ENCODE peak calls at places on chromosomes 5 and 9, in eight cellular contexts. One of them, this sample, is unnamed.

GRCh38 chr5:148391422-148391821 is 7.7 kb downstream of the FBXO38 start:
- DNase-seq in GM12865: no peak
- DNase-seq in lung: no peak
- DNase-seq in coronary artery: no peak
- DNase-seq in astrocyte: peak
- DNase-seq in RWPE1: no peak
- DNase-seq in mucosa of descending colon: no peak
- DNase-seq in fibroblast of mammary gland: no peak
- DNase-seq in this sample: no peak

GRCh38 chr5:1005362-1005851 is 3.2 kb upstream of the NKD2 start:
- DNase-seq in GM12865: no peak
- DNase-seq in lung: peak
- DNase-seq in coronary artery: no peak
- DNase-seq in astrocyte: no peak
- DNase-seq in RWPE1: no peak
- DNase-seq in mucosa of descending colon: peak
- DNase-seq in fibroblast of mammary gland: no peak
- DNase-seq in this sample: peak

GRCh38 chr9:95556521-95556920 is 39.8 kb upstream of the PTCH1 start:
- DNase-seq in GM12865: no peak
- DNase-seq in lung: no peak
- DNase-seq in coronary artery: no peak
- DNase-seq in astrocyte: no peak
- DNase-seq in RWPE1: no peak
- DNase-seq in mucosa of descending colon: no peak
- DNase-seq in fibroblast of mammary gland: no peak
- DNase-seq in this sample: no peak

GRCh38 chr5:172035039-172035438 is 28.6 kb upstream of the FBXW11 start:
- DNase-seq in GM12865: peak
- DNase-seq in lung: no peak
- DNase-seq in coronary artery: no peak
- DNase-seq in astrocyte: no peak
- DNase-seq in RWPE1: peak
- DNase-seq in mucosa of descending colon: no peak
- DNase-seq in fibroblast of mammary gland: no peak
- DNase-seq in this sample: no peak

GRCh38 chr5:23675456-23675855 is 168.0 kb downstream of the PRDM9 start:
- DNase-seq in GM12865: no peak
- DNase-seq in lung: no peak
- DNase-seq in coronary artery: no peak
- DNase-seq in astrocyte: no peak
- DNase-seq in RWPE1: no peak
- DNase-seq in mucosa of descending colon: no peak
- DNase-seq in fibroblast of mammary gland: no peak
- DNase-seq in this sample: peak

GRCh38 chr9:7910426-7911015 is 110.9 kb upstream of the DMAC1 start:
- DNase-seq in GM12865: no peak
- DNase-seq in lung: no peak
- DNase-seq in coronary artery: no peak
- DNase-seq in astrocyte: peak
- DNase-seq in RWPE1: no peak
- DNase-seq in mucosa of descending colon: no peak
- DNase-seq in fibroblast of mammary gland: no peak
- DNase-seq in this sample: no peak

GRCh38 chr5:171953860-171954701 is 52.4 kb downstream of the FBXW11 start:
- DNase-seq in GM12865: no peak
- DNase-seq in lung: no peak
- DNase-seq in coronary artery: no peak
- DNase-seq in astrocyte: peak
- DNase-seq in RWPE1: peak
- DNase-seq in mucosa of descending colon: no peak
- DNase-seq in fibroblast of mammary gland: peak
- DNase-seq in this sample: no peak

GRCh38 chr9:5719546-5719945 is 90.6 kb downstream of the RIC1 start:
- DNase-seq in GM12865: no peak
- DNase-seq in lung: no peak
- DNase-seq in coronary artery: no peak
- DNase-seq in astrocyte: peak
- DNase-seq in RWPE1: no peak
- DNase-seq in mucosa of descending colon: no peak
- DNase-seq in fibroblast of mammary gland: peak
- DNase-seq in this sample: no peak

GRCh38 chr5:141149812-141150211 is at the start of gene PCDHB6:
- DNase-seq in GM12865: no peak
- DNase-seq in lung: no peak
- DNase-seq in coronary artery: no peak
- DNase-seq in astrocyte: no peak
- DNase-seq in RWPE1: peak
- DNase-seq in mucosa of descending colon: no peak
- DNase-seq in fibroblast of mammary gland: peak
- DNase-seq in this sample: no peak

GRCh38 chr5:155728146-155728856 is 598.7 kb upstream of the SGCD start:
- DNase-seq in GM12865: no peak
- DNase-seq in lung: no peak
- DNase-seq in coronary artery: peak
- DNase-seq in astrocyte: peak
- DNase-seq in RWPE1: peak
- DNase-seq in mucosa of descending colon: peak
- DNase-seq in fibroblast of mammary gland: peak
- DNase-seq in this sample: peak

GRCh38 chr9:23686257-23686656 is 139.8 kb downstream of the ELAVL2 start:
- DNase-seq in GM12865: no peak
- DNase-seq in lung: no peak
- DNase-seq in coronary artery: no peak
- DNase-seq in astrocyte: peak
- DNase-seq in RWPE1: peak
- DNase-seq in mucosa of descending colon: no peak
- DNase-seq in fibroblast of mammary gland: no peak
- DNase-seq in this sample: no peak

GRCh38 chr5:145521066-145521465 is 314.1 kb downstream of the PRELID2 start:
- DNase-seq in GM12865: no peak
- DNase-seq in lung: no peak
- DNase-seq in coronary artery: no peak
- DNase-seq in astrocyte: no peak
- DNase-seq in RWPE1: no peak
- DNase-seq in mucosa of descending colon: no peak
- DNase-seq in fibroblast of mammary gland: no peak
- DNase-seq in this sample: no peak

GRCh38 chr5:14187660-14188059 is 44.5 kb downstream of the TRIO start:
- DNase-seq in GM12865: no peak
- DNase-seq in lung: no peak
- DNase-seq in coronary artery: no peak
- DNase-seq in astrocyte: peak
- DNase-seq in RWPE1: no peak
- DNase-seq in mucosa of descending colon: no peak
- DNase-seq in fibroblast of mammary gland: no peak
- DNase-seq in this sample: no peak

GRCh38 chr9:135240871-135241311 is 153.4 kb downstream of the OLFM1 start:
- DNase-seq in GM12865: no peak
- DNase-seq in lung: no peak
- DNase-seq in coronary artery: no peak
- DNase-seq in astrocyte: no peak
- DNase-seq in RWPE1: no peak
- DNase-seq in mucosa of descending colon: no peak
- DNase-seq in fibroblast of mammary gland: no peak
- DNase-seq in this sample: peak

DNA sequence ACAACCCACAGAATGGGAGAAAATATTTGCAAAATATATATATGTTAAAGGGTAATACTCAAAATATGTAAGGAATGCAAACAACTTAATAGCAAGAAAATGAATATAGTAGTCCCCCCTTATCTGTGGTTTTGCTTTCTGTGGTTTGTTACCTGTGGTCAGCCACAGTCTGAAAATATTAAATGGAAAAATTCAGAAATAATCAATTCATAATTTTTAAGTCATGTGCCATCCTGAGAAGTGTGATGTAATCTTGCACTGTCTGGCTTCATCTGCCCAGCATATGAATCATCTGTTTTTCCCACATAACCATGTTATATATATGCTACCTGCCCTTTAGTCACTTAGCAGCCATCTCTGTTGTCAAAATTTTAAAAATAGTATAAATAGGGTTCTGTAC is 11.7 kb downstream of the CER1 start:
- DNase-seq in GM12865: no peak
- DNase-seq in lung: no peak
- DNase-seq in coronary artery: no peak
- DNase-seq in astrocyte: peak
- DNase-seq in RWPE1: peak
- DNase-seq in mucosa of descending colon: no peak
- DNase-seq in fibroblast of mammary gland: peak
- DNase-seq in this sample: no peak
- TF ChIP-seq CTCF in GM12865: no peak
- TF ChIP-seq CTCF in lung: no peak
- TF ChIP-seq CTCF in coronary artery: no peak
- TF ChIP-seq CTCF in astrocyte: no peak
- TF ChIP-seq CTCF in RWPE1: no peak
- TF ChIP-seq CTCF in mucosa of descending colon: no peak
- TF ChIP-seq CTCF in fibroblast of mammary gland: no peak
- TF ChIP-seq CTCF in this sample: no peak

DNA sequence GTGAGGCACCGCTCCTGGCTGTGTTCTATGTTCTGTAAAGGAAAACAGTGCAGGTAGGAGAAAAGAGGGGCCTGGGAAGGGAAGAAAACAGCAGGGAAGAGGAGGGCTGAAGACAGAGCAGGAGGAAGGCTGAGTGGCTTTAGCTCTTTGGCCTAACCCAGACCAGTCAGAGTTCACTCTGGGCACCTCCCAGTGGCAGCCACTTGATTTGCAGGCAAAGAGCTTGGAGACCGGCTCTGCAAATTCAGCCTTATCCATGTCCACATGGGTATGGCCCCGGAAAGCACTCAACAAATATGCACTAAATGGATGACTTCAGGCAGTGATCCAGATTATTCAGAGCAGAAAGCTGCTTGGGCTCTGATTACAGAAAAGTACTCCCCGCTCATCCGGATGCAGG is 4.4 kb upstream of the RNU6ATAC start:
- DNase-seq in GM12865: no peak
- DNase-seq in lung: no peak
- DNase-seq in coronary artery: no peak
- DNase-seq in astrocyte: no peak
- DNase-seq in RWPE1: no peak
- DNase-seq in mucosa of descending colon: no peak
- DNase-seq in fibroblast of mammary gland: no peak
- DNase-seq in this sample: no peak
- TF ChIP-seq CTCF in GM12865: peak
- TF ChIP-seq CTCF in lung: no peak
- TF ChIP-seq CTCF in coronary artery: no peak
- TF ChIP-seq CTCF in astrocyte: peak
- TF ChIP-seq CTCF in RWPE1: peak
- TF ChIP-seq CTCF in mucosa of descending colon: no peak
- TF ChIP-seq CTCF in fibroblast of mammary gland: no peak
- TF ChIP-seq CTCF in this sample: peak

DNA sequence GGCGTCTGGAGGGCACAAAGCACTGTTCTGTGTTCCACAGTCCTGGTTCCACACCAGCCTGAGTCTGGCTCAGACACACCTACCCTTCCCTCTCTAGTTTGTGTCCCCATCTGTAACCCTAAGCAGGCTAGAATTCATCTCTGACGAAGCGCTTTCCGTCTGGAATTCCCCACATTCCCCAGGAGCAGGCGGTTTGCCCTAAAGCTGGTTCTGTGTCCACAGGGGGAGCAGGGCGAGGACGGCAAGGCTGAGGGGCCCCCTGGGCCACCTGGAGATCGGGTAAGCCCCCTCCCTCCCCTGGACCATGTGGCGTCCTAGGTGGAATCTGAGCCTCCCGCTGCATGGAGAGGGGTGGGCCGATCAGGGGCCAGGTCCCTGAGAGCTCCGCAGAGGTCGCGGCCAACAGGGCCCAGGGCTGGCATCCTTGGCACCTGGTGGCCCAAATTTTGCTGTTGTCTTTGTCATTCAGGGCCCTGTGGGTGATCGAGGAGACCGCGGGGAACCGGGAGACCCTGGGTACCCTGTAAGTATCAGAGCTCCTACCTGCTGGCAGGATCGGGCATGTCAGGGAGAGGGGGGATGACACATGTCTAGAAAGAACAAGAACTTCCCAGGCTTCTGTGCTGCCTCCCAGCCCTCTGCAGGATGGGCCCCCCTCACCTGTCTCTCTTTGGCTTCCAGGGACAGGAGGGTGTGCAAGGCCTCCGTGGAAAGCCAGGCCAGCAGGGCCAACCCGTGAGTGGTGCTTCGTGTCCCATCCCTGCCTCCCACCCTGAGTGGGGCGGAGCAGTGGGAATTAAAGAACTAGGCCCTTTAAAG is 34.5 kb upstream of the ORM1 start:
- DNase-seq in GM12865: no peak
- DNase-seq in lung: no peak
- DNase-seq in coronary artery: peak
- DNase-seq in astrocyte: peak
- DNase-seq in RWPE1: peak
- DNase-seq in mucosa of descending colon: peak
- DNase-seq in fibroblast of mammary gland: peak
- DNase-seq in this sample: peak
- TF ChIP-seq CTCF in GM12865: no peak
- TF ChIP-seq CTCF in lung: no peak
- TF ChIP-seq CTCF in coronary artery: no peak
- TF ChIP-seq CTCF in astrocyte: no peak
- TF ChIP-seq CTCF in RWPE1: no peak
- TF ChIP-seq CTCF in mucosa of descending colon: no peak
- TF ChIP-seq CTCF in fibroblast of mammary gland: no peak
- TF ChIP-seq CTCF in this sample: no peak

GRCh38 chr9:93379051-93379450 is 72.4 kb upstream of the FAM120A start:
- DNase-seq in GM12865: no peak
- DNase-seq in lung: no peak
- DNase-seq in coronary artery: no peak
- DNase-seq in astrocyte: no peak
- DNase-seq in RWPE1: no peak
- DNase-seq in mucosa of descending colon: no peak
- DNase-seq in fibroblast of mammary gland: no peak
- DNase-seq in this sample: no peak
- TF ChIP-seq CTCF in GM12865: no peak
- TF ChIP-seq CTCF in lung: no peak
- TF ChIP-seq CTCF in coronary artery: no peak
- TF ChIP-seq CTCF in astrocyte: peak
- TF ChIP-seq CTCF in RWPE1: peak
- TF ChIP-seq CTCF in mucosa of descending colon: no peak
- TF ChIP-seq CTCF in fibroblast of mammary gland: peak
- TF ChIP-seq CTCF in this sample: peak

GRCh38 chr9:127078336-127078735 is 44.1 kb downstream of the ANGPTL2 start:
- DNase-seq in GM12865: no peak
- DNase-seq in lung: no peak
- DNase-seq in coronary artery: no peak
- DNase-seq in astrocyte: no peak
- DNase-seq in RWPE1: no peak
- DNase-seq in mucosa of descending colon: no peak
- DNase-seq in fibroblast of mammary gland: no peak
- DNase-seq in this sample: no peak

GRCh38 chr9:127077658-127077975 is 44.8 kb downstream of the ANGPTL2 start:
- DNase-seq in GM12865: no peak
- DNase-seq in lung: no peak
- DNase-seq in coronary artery: no peak
- DNase-seq in astrocyte: no peak
- DNase-seq in RWPE1: no peak
- DNase-seq in mucosa of descending colon: no peak
- DNase-seq in fibroblast of mammary gland: no peak
- DNase-seq in this sample: no peak

GRCh38 chr9:127078988-127079387 is 43.4 kb downstream of the ANGPTL2 start:
- DNase-seq in GM12865: no peak
- DNase-seq in lung: no peak
- DNase-seq in coronary artery: peak
- DNase-seq in astrocyte: no peak
- DNase-seq in RWPE1: no peak
- DNase-seq in mucosa of descending colon: no peak
- DNase-seq in fibroblast of mammary gland: no peak
- DNase-seq in this sample: no peak

GRCh38 chr9:127081250-127082185 is 40.9 kb downstream of the ANGPTL2 start:
- DNase-seq in GM12865: no peak
- DNase-seq in lung: no peak
- DNase-seq in coronary artery: no peak
- DNase-seq in astrocyte: no peak
- DNase-seq in RWPE1: no peak
- DNase-seq in mucosa of descending colon: no peak
- DNase-seq in fibroblast of mammary gland: peak
- DNase-seq in this sample: no peak

GRCh38 chr9:127079741-127080140 is 42.7 kb downstream of the ANGPTL2 start:
- DNase-seq in GM12865: no peak
- DNase-seq in lung: no peak
- DNase-seq in coronary artery: peak
- DNase-seq in astrocyte: no peak
- DNase-seq in RWPE1: no peak
- DNase-seq in mucosa of descending colon: no peak
- DNase-seq in fibroblast of mammary gland: no peak
- DNase-seq in this sample: no peak
- TF ChIP-seq CTCF in GM12865: no peak
- TF ChIP-seq CTCF in lung: no peak
- TF ChIP-seq CTCF in coronary artery: no peak
- TF ChIP-seq CTCF in astrocyte: no peak
- TF ChIP-seq CTCF in RWPE1: no peak
- TF ChIP-seq CTCF in mucosa of descending colon: no peak
- TF ChIP-seq CTCF in fibroblast of mammary gland: no peak
- TF ChIP-seq CTCF in this sample: no peak